ENCODE peak calls at places on chromosomes 6 and 20, in five cellular contexts. Y, S, W, I and K are unnamed samples.

GRCh38 chr6:107246249-107246971 is 131.1 kb upstream of the BEND3 start:
- DNase-seq in I (no peak), S (no peak), W (no peak), Y (no peak), K (no peak)

GRCh38 chr20:62887860-62888239 is 26.2 kb upstream of the TCFL5 start:
- DNase-seq in Y (no peak), W (no peak), S (no peak), I (no peak), K (no peak)

GRCh38 chr6:53793318-53793975 is 1.4 kb upstream of the LRRC1 start:
- DNase-seq in I (peak; percentile 12), S (no peak), W (no peak), Y (peak; percentile 4), K (no peak)

GRCh38 chr6:1619106-1619665 is 9.5 kb downstream of the FOXC1 start:
- DNase-seq in I (no peak), S (no peak), Y (no peak), W (no peak), K (no peak)

GRCh38 chr20:44422083-44422482 is 53.6 kb upstream of the TTPAL start:
- DNase-seq in S (no peak), Y (peak; percentile 17), W (no peak), I (no peak), K (no peak)

GRCh38 chr6:56766806-56767178 is 124.1 kb upstream of the DST start:
- DNase-seq in W (no peak), Y (no peak), S (no peak), I (no peak), K (no peak)

GRCh38 chr6:30418448-30418847 is 70.9 kb upstream of the HLA-E start:
- DNase-seq in Y (no peak), I (no peak), S (no peak), W (no peak), K (no peak)

GRCh38 chr20:50658804-50659380 is 32.5 kb downstream of the RIPOR3 start:
- DNase-seq in Y (no peak), W (no peak), S (no peak), I (no peak), K (no peak)

GRCh38 chr6:36657942-36658544 is 20.5 kb upstream of the CDKN1A start:
- DNase-seq in Y (no peak), S (no peak), W (no peak), I (no peak), K (no peak)

GRCh38 chr6:29426654-29427053 is 11.9 kb downstream of the OR12D1 start:
- DNase-seq in W (no peak), S (no peak), Y (no peak), I (no peak), K (no peak)

GRCh38 chr20:6700563-6701328 is 66.7 kb upstream of the BMP2 start:
- DNase-seq in S (no peak), Y (peak; percentile 99), I (peak; percentile 17), W (no peak), K (no peak)

GRCh38 chr6:15876406-15876805 is 213.6 kb upstream of the DTNBP1 start:
- DNase-seq in Y (peak; percentile 95), S (peak; percentile 14), I (peak; percentile 38), W (no peak), K (no peak)

GRCh38 chr6:106825156-106825555 is 149.4 kb downstream of the CD24 start:
- DNase-seq in I (no peak), W (no peak), Y (no peak), S (no peak), K (no peak)

GRCh38 chr6:110180228-110181008 is at the start of gene CDC40:
- DNase-seq in I (peak; percentile 51), W (peak; percentile 52), S (peak; percentile 35), Y (no peak), K (no peak)

GRCh38 chr20:17674722-17675518 is 7.1 kb downstream of the RRBP1 start:
- DNase-seq in S (no peak), I (no peak), Y (no peak), W (no peak), K (no peak)